ENCODE peak calls at places on chromosomes 11 and 22, in nine cellular contexts. A, N, K, R, O, M, P, D and Z are unnamed samples.

GRCh38 chr11:128734439-128735224 is 40.8 kb downstream of the FLI1 start:
- DNase-seq in R (no peak), K (no peak), N (no peak), D (peak), A (peak), M (no peak), P (no peak), O (no peak), Z (no peak)

GRCh38 chr11:6210274-6210955 is 5.1 kb downstream of the C11orf42 start:
- DNase-seq in M (no peak), K (no peak), P (no peak), N (no peak), O (no peak), R (no peak), D (no peak), A (no peak), Z (no peak)

GRCh38 chr22:47092896-47093311 is 330.5 kb downstream of the TBC1D22A start:
- DNase-seq in P (no peak), R (peak), O (no peak), M (no peak), K (no peak), N (no peak), D (no peak), A (no peak), Z (peak)

GRCh38 chr11:16806791-16807190 is 68.3 kb downstream of the C11orf58 start:
- DNase-seq in A (no peak), N (no peak), D (no peak), R (no peak), K (no peak), P (no peak), O (no peak), M (peak), Z (peak)

GRCh38 chr11:46896719-46897406 is 21.5 kb downstream of the LRP4 start:
- DNase-seq in K (no peak), R (no peak), M (peak), A (no peak), D (no peak), N (no peak), P (peak), O (peak), Z (no peak)

GRCh38 chr11:134999490-135000066 is 587.5 kb upstream of the B3GAT1 start:
- DNase-seq in M (no peak), D (no peak), P (no peak), A (no peak), O (no peak), K (no peak), R (no peak), N (no peak), Z (no peak)

GRCh38 chr11:65112551-65113360 is 1.1 kb downstream of the TM7SF2 start:
- DNase-seq in P (peak), K (peak), R (no peak), N (peak), O (no peak), M (peak), D (no peak), A (peak), Z (no peak)

GRCh38 chr11:85673422-85673821 is 8.5 kb upstream of the CREBZF start:
- DNase-seq in D (no peak), O (no peak), K (no peak), A (no peak), N (no peak), P (no peak), M (no peak), R (no peak), Z (no peak)

GRCh38 chr11:90698238-90698637 is 475.4 kb upstream of the CHORDC1 start:
- DNase-seq in K (no peak), M (no peak), A (no peak), P (no peak), R (no peak), O (no peak), N (no peak), D (no peak), Z (no peak)

GRCh38 chr22:30228509-30229359 is 17.8 kb downstream of the LIF start:
- DNase-seq in M (no peak), A (no peak), R (no peak), N (no peak), P (no peak), O (no peak), D (no peak), K (no peak), Z (no peak)

GRCh38 chr11:64095949-64096348 is 60.2 kb downstream of the FLRT1 start:
- DNase-seq in P (no peak), D (no peak), R (no peak), K (no peak), N (no peak), M (no peak), A (no peak), O (no peak), Z (no peak)

GRCh38 chr11:28491431-28491830 is 383.2 kb downstream of the METTL15 start:
- DNase-seq in R (no peak), O (no peak), P (no peak), M (no peak), D (no peak), N (no peak), A (no peak), K (no peak), Z (no peak)

GRCh38 chr11:93738647-93739081 is 2.6 kb downstream of the TAF1D start:
- DNase-seq in N (no peak), M (no peak), K (no peak), D (no peak), O (no peak), A (no peak), R (no peak), P (no peak), Z (no peak)

GRCh38 chr11:19605500-19606371 is 106.9 kb upstream of the NAV2 start:
- DNase-seq in M (peak), P (no peak), D (peak), K (no peak), O (no peak), R (peak), A (no peak), N (no peak), Z (no peak)

GRCh38 chr22:19060356-19061009 is 61.7 kb downstream of the DGCR2 start:
- DNase-seq in P (no peak), N (no peak), A (peak), O (no peak), D (no peak), K (no peak), M (no peak), R (no peak), Z (peak)

GRCh38 chr11:117668291-117668690 is 128.7 kb downstream of the DSCAML1 start:
- DNase-seq in D (no peak), P (peak), N (no peak), O (no peak), R (no peak), K (no peak), A (no peak), M (no peak), Z (no peak)